ENCODE peak calls at places on chromosomes 3 and 15, in nine cellular contexts. One of them, this sample, is unnamed.
A peak's percentile ranks its signal among the peaks of the same experiment; 100 is the strongest.

GRCh38 chr3:171896341-171896740 is 53.2 kb downstream of the TMEM212 start:
- DNase-seq in tibial artery: no peak
- DNase-seq in cardiac fibroblast: no peak
- DNase-seq in colonic mucosa: no peak
- DNase-seq in Caco-2: no peak
- DNase-seq in GM20000: no peak
- DNase-seq in suprapubic skin: no peak
- DNase-seq in psoas muscle: no peak
- DNase-seq in OCI-LY7: no peak
- DNase-seq in this sample: no peak

GRCh38 chr3:52524752-52525661 is 8.7 kb downstream of the NT5DC2 start:
- DNase-seq in Caco-2: no peak
- DNase-seq in tibial artery: no peak
- DNase-seq in cardiac fibroblast: no peak
- DNase-seq in psoas muscle: no peak
- DNase-seq in suprapubic skin: peak; percentile 73
- DNase-seq in OCI-LY7: no peak
- DNase-seq in GM20000: no peak
- DNase-seq in colonic mucosa: no peak
- DNase-seq in this sample: no peak

GRCh38 chr3:156172536-156172935 is 52.2 kb downstream of the KCNAB1 start:
- DNase-seq in OCI-LY7: no peak
- DNase-seq in cardiac fibroblast: no peak
- DNase-seq in Caco-2: no peak
- DNase-seq in psoas muscle: no peak
- DNase-seq in GM20000: no peak
- DNase-seq in suprapubic skin: no peak
- DNase-seq in tibial artery: no peak
- DNase-seq in colonic mucosa: no peak
- DNase-seq in this sample: no peak

GRCh38 chr15:71410347-71410746 is 295.1 kb downstream of the THSD4 start:
- DNase-seq in GM20000: no peak
- DNase-seq in tibial artery: no peak
- DNase-seq in cardiac fibroblast: no peak
- DNase-seq in suprapubic skin: no peak
- DNase-seq in psoas muscle: no peak
- DNase-seq in OCI-LY7: no peak
- DNase-seq in colonic mucosa: peak; percentile 69
- DNase-seq in Caco-2: no peak
- DNase-seq in this sample: no peak

GRCh38 chr15:41966920-41967465 is 5.4 kb downstream of the EHD4 start:
- DNase-seq in cardiac fibroblast: no peak
- DNase-seq in suprapubic skin: peak; percentile 44
- DNase-seq in psoas muscle: no peak
- DNase-seq in GM20000: peak; percentile 48
- DNase-seq in Caco-2: no peak
- DNase-seq in OCI-LY7: no peak
- DNase-seq in tibial artery: no peak
- DNase-seq in colonic mucosa: no peak
- DNase-seq in this sample: no peak

GRCh38 chr15:31495281-31495680 is 168.6 kb downstream of the KLF13 start:
- DNase-seq in suprapubic skin: no peak
- DNase-seq in tibial artery: no peak
- DNase-seq in OCI-LY7: no peak
- DNase-seq in psoas muscle: no peak
- DNase-seq in colonic mucosa: no peak
- DNase-seq in GM20000: no peak
- DNase-seq in Caco-2: no peak
- DNase-seq in cardiac fibroblast: no peak
- DNase-seq in this sample: no peak

GRCh38 chr15:38714309-38715072 is 149.9 kb upstream of the RASGRP1 start:
- DNase-seq in tibial artery: no peak
- DNase-seq in suprapubic skin: no peak
- DNase-seq in Caco-2: no peak
- DNase-seq in GM20000: no peak
- DNase-seq in colonic mucosa: no peak
- DNase-seq in cardiac fibroblast: peak; percentile 87
- DNase-seq in OCI-LY7: no peak
- DNase-seq in psoas muscle: no peak
- DNase-seq in this sample: no peak

GRCh38 chr3:172355836-172356235 is 92.4 kb downstream of the GHSR start:
- DNase-seq in Caco-2: no peak
- DNase-seq in cardiac fibroblast: peak; percentile 89
- DNase-seq in psoas muscle: no peak
- DNase-seq in suprapubic skin: no peak
- DNase-seq in OCI-LY7: no peak
- DNase-seq in colonic mucosa: peak; percentile 34
- DNase-seq in GM20000: no peak
- DNase-seq in tibial artery: no peak
- DNase-seq in this sample: no peak

GRCh38 chr3:197854596-197855343 is 63.7 kb downstream of the LRCH3 start:
- DNase-seq in cardiac fibroblast: peak; percentile 76
- DNase-seq in GM20000: no peak
- DNase-seq in tibial artery: no peak
- DNase-seq in psoas muscle: no peak
- DNase-seq in OCI-LY7: no peak
- DNase-seq in colonic mucosa: no peak
- DNase-seq in Caco-2: peak; percentile 57
- DNase-seq in suprapubic skin: no peak
- DNase-seq in this sample: no peak

GRCh38 chr3:182500294-182500693 is 293.0 kb upstream of the ATP11B start:
- DNase-seq in Caco-2: no peak
- DNase-seq in GM20000: no peak
- DNase-seq in psoas muscle: no peak
- DNase-seq in colonic mucosa: no peak
- DNase-seq in suprapubic skin: no peak
- DNase-seq in tibial artery: no peak
- DNase-seq in cardiac fibroblast: no peak
- DNase-seq in OCI-LY7: no peak
- DNase-seq in this sample: no peak

GRCh38 chr15:66481107-66481856 is 16.3 kb downstream of the SNAPC5 start:
- DNase-seq in suprapubic skin: no peak
- DNase-seq in cardiac fibroblast: no peak
- DNase-seq in Caco-2: no peak
- DNase-seq in OCI-LY7: no peak
- DNase-seq in psoas muscle: no peak
- DNase-seq in colonic mucosa: no peak
- DNase-seq in GM20000: no peak
- DNase-seq in tibial artery: no peak
- DNase-seq in this sample: no peak

GRCh38 chr15:74108111-74108510 is 22.3 kb upstream of the ISLR2 start:
- DNase-seq in tibial artery: no peak
- DNase-seq in GM20000: no peak
- DNase-seq in OCI-LY7: no peak
- DNase-seq in Caco-2: no peak
- DNase-seq in suprapubic skin: no peak
- DNase-seq in psoas muscle: no peak
- DNase-seq in cardiac fibroblast: no peak
- DNase-seq in colonic mucosa: no peak
- DNase-seq in this sample: no peak

GRCh38 chr3:95810468-95810867 is 1003.9 kb upstream of the EPHA6 start:
- DNase-seq in GM20000: no peak
- DNase-seq in psoas muscle: no peak
- DNase-seq in cardiac fibroblast: no peak
- DNase-seq in suprapubic skin: no peak
- DNase-seq in colonic mucosa: no peak
- DNase-seq in OCI-LY7: no peak
- DNase-seq in tibial artery: no peak
- DNase-seq in Caco-2: peak; percentile 30
- DNase-seq in this sample: no peak

DNA sequence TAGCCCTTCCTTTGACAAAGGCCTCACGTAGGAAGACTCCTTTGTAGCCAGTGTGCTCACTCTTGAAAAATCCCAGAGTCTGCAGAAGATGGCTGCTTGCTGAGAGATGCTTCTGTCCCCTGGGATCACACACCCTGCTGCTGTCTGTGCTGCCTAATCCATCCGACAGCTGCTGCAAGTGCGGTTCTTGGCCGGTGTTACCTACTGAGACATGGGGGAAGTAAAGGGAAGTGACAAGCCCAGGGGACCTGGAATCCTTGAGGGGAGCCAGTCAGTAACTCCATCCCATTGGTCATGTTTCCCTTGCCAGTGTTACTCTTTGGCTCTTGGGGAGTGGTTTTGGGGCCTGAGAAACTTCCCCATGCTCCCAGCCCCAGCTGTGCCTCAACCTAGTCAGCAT is 8.3 kb upstream of the CPNE9 start:
- DNase-seq in colonic mucosa: no peak
- DNase-seq in OCI-LY7: no peak
- DNase-seq in tibial artery: no peak
- DNase-seq in suprapubic skin: no peak
- DNase-seq in cardiac fibroblast: no peak
- DNase-seq in psoas muscle: no peak
- DNase-seq in GM20000: no peak
- DNase-seq in Caco-2: no peak
- DNase-seq in this sample: no peak
- TF ChIP-seq CTCF in colonic mucosa: no peak
- TF ChIP-seq CTCF in OCI-LY7: no peak
- TF ChIP-seq CTCF in tibial artery: no peak
- TF ChIP-seq CTCF in suprapubic skin: no peak
- TF ChIP-seq CTCF in cardiac fibroblast: no peak
- TF ChIP-seq CTCF in psoas muscle: no peak
- TF ChIP-seq CTCF in GM20000: no peak
- TF ChIP-seq CTCF in Caco-2: no peak
- TF ChIP-seq CTCF in this sample: no peak

GRCh38 chr3:28867836-28868235 is 413.0 kb upstream of the RBMS3 start:
- DNase-seq in cardiac fibroblast: no peak
- DNase-seq in suprapubic skin: no peak
- DNase-seq in psoas muscle: no peak
- DNase-seq in GM20000: no peak
- DNase-seq in Caco-2: no peak
- DNase-seq in tibial artery: no peak
- DNase-seq in OCI-LY7: no peak
- DNase-seq in colonic mucosa: no peak
- DNase-seq in this sample: no peak
- TF ChIP-seq CTCF in cardiac fibroblast: no peak
- TF ChIP-seq CTCF in suprapubic skin: no peak
- TF ChIP-seq CTCF in psoas muscle: no peak
- TF ChIP-seq CTCF in GM20000: no peak
- TF ChIP-seq CTCF in Caco-2: no peak
- TF ChIP-seq CTCF in tibial artery: no peak
- TF ChIP-seq CTCF in OCI-LY7: no peak
- TF ChIP-seq CTCF in colonic mucosa: no peak
- TF ChIP-seq CTCF in this sample: no peak

GRCh38 chr3:146384786-146385185 is 84.6 kb downstream of the PLSCR2 start:
- DNase-seq in OCI-LY7: no peak
- DNase-seq in psoas muscle: no peak
- DNase-seq in suprapubic skin: no peak
- DNase-seq in Caco-2: no peak
- DNase-seq in GM20000: no peak
- DNase-seq in colonic mucosa: no peak
- DNase-seq in tibial artery: no peak
- DNase-seq in cardiac fibroblast: peak; percentile 40
- DNase-seq in this sample: no peak

GRCh38 chr3:146380052-146380451 is 89.3 kb downstream of the PLSCR2 start:
- DNase-seq in tibial artery: no peak
- DNase-seq in psoas muscle: no peak
- DNase-seq in suprapubic skin: no peak
- DNase-seq in GM20000: no peak
- DNase-seq in colonic mucosa: no peak
- DNase-seq in OCI-LY7: no peak
- DNase-seq in cardiac fibroblast: no peak
- DNase-seq in Caco-2: peak; percentile 30
- DNase-seq in this sample: no peak

GRCh38 chr3:146387566-146387965 is 81.8 kb downstream of the PLSCR2 start:
- DNase-seq in cardiac fibroblast: no peak
- DNase-seq in colonic mucosa: no peak
- DNase-seq in GM20000: no peak
- DNase-seq in OCI-LY7: no peak
- DNase-seq in psoas muscle: no peak
- DNase-seq in tibial artery: no peak
- DNase-seq in suprapubic skin: no peak
- DNase-seq in Caco-2: no peak
- DNase-seq in this sample: no peak

DNA sequence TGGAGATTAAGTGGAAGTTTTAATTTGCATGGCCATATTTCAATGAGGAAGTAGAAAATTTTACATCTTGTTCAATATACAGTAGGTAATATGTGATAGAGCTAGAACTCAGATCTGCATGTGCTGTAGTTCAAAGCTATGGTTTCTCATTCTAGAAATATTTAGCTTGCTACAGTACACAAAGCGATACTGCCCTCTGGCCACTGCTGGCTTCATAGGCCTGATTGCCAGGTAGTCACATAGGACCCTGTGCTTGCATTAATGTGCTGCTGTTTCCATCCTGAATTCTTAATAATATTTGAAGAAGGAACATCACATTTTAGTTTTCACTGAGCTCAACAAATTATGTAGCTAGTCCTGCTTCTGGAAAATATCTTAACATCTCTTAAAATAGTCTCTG is 87.0 kb downstream of the PLSCR2 start:
- DNase-seq in psoas muscle: no peak
- DNase-seq in OCI-LY7: no peak
- DNase-seq in tibial artery: no peak
- DNase-seq in GM20000: no peak
- DNase-seq in colonic mucosa: peak; percentile 32
- DNase-seq in Caco-2: peak; percentile 45
- DNase-seq in suprapubic skin: no peak
- DNase-seq in cardiac fibroblast: peak; percentile 51
- DNase-seq in this sample: peak; percentile 1
- TF ChIP-seq CTCF in psoas muscle: no peak
- TF ChIP-seq CTCF in OCI-LY7: no peak
- TF ChIP-seq CTCF in tibial artery: no peak
- TF ChIP-seq CTCF in GM20000: no peak
- TF ChIP-seq CTCF in colonic mucosa: peak; percentile 17
- TF ChIP-seq CTCF in Caco-2: peak; percentile 35
- TF ChIP-seq CTCF in suprapubic skin: no peak
- TF ChIP-seq CTCF in cardiac fibroblast: peak; percentile 37
- TF ChIP-seq CTCF in this sample: no peak

DNA sequence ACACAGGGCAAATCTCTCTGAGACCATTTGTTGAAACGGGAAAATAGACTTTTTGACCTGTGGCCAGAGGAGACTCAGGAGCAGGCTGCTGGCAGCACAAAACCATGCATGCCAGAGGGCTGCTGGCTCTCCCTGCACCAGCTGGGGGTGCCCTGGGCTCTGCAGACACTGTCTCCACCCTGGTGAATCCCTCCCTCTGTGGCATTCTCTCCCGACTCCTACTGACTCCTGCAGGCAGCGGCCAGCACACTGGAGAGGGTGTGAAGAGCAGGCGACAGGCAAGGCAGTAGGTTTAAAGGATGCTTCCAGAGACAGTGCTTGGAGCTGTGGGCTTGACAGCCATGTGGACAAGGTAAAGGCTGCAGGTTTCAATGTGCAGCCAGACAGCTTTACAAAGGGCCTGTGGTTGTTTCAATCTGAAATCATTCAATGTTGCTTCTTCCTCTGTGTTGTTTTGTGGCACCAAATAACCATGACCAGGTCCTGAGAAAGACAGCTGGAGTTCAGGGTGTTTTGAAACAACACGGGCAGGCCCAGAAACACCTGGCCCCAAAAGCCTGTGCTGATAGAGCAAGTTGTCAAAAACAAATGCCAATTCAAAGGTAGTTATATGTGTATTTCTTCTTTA is 431.0 kb upstream of the ATP10A start:
- DNase-seq in psoas muscle: no peak
- DNase-seq in colonic mucosa: no peak
- DNase-seq in OCI-LY7: no peak
- DNase-seq in suprapubic skin: no peak
- DNase-seq in GM20000: no peak
- DNase-seq in Caco-2: no peak
- DNase-seq in tibial artery: no peak
- DNase-seq in cardiac fibroblast: no peak
- DNase-seq in this sample: no peak
- TF ChIP-seq CTCF in psoas muscle: no peak
- TF ChIP-seq CTCF in colonic mucosa: no peak
- TF ChIP-seq CTCF in OCI-LY7: no peak
- TF ChIP-seq CTCF in suprapubic skin: no peak
- TF ChIP-seq CTCF in GM20000: no peak
- TF ChIP-seq CTCF in Caco-2: no peak
- TF ChIP-seq CTCF in tibial artery: no peak
- TF ChIP-seq CTCF in cardiac fibroblast: no peak
- TF ChIP-seq CTCF in this sample: no peak

This sample was measured in activated CD8-positive, alpha-beta T cell treated with anti-CD3 and anti-CD28 coated beads for 36 hours.